ENCODE peak calls at places on chromosomes 5 and 9, in seven cellular contexts. J is cardiac fibroblast; I is CD8-positive, alpha-beta T cell; L is HFF-Myc; K is A549; X is psoas muscle; O is GM23338. W is an unnamed sample.

GRCh38 chr9:79946718-79947117 is 375.0 kb downstream of the TLE4 start:
- DNase-seq in J (peak; percentile 29), I (no peak), L (no peak), K (no peak), X (no peak), O (no peak), W (no peak)

GRCh38 chr5:173291722-173292658 is 36.2 kb downstream of the STC2 start:
- DNase-seq in J (no peak), I (no peak), L (no peak), K (no peak), X (no peak), O (peak; percentile 59), W (no peak)

GRCh38 chr9:20623021-20623747 is 885 bp upstream of the MLLT3 start:
- DNase-seq in J (no peak), I (peak; percentile 32), L (no peak), K (no peak), X (peak; percentile 33), O (peak; percentile 43), W (peak; percentile 11)

GRCh38 chr5:119274767-119275130 is 81.1 kb upstream of the TNFAIP8 start:
- DNase-seq in J (peak; percentile 85), I (no peak), L (no peak), K (no peak), X (no peak), O (no peak), W (no peak)

GRCh38 chr5:1552469-1553255 is 28.9 kb upstream of the LPCAT1 start:
- DNase-seq in J (peak; percentile 38), I (no peak), L (no peak), K (no peak), X (no peak), O (peak; percentile 44), W (no peak)

GRCh38 chr9:135515083-135515511 is 6.1 kb upstream of the LCN1 start:
- DNase-seq in J (no peak), I (no peak), L (no peak), K (no peak), X (no peak), O (no peak), W (no peak)

GRCh38 chr9:84381508-84381907 is 41.0 kb upstream of the SLC28A3 start:
- DNase-seq in J (no peak), I (no peak), L (no peak), K (no peak), X (no peak), O (no peak), W (no peak)

GRCh38 chr5:107894361-107894760 is 223.6 kb upstream of the EFNA5 start:
- DNase-seq in J (peak; percentile 58), I (no peak), L (no peak), K (no peak), X (no peak), O (no peak), W (no peak)

GRCh38 chr5:179385892-179386291 is 40.6 kb upstream of the ADAMTS2 start:
- DNase-seq in J (no peak), I (no peak), L (no peak), K (no peak), X (no peak), O (no peak), W (no peak)

GRCh38 chr9:132404228-132404881 is 2.3 kb downstream of the TTF1 start:
- DNase-seq in J (peak; percentile 67), I (no peak), L (no peak), K (no peak), X (no peak), O (no peak), W (no peak)

GRCh38 chr5:90548069-90548593 is 10.5 kb upstream of the ADGRV1 start:
- DNase-seq in J (no peak), I (no peak), L (no peak), K (peak; percentile 80), X (no peak), O (peak; percentile 32), W (no peak)

GRCh38 chr5:34695275-34696032 is 39.3 kb downstream of the RAI14 start:
- DNase-seq in J (peak; percentile 30), I (no peak), L (no peak), K (no peak), X (no peak), O (no peak), W (no peak)

GRCh38 chr9:2261421-2262103 is 246.4 kb downstream of the SMARCA2 start:
- DNase-seq in J (no peak), I (no peak), L (no peak), K (no peak), X (no peak), O (no peak), W (no peak)

GRCh38 chr5:41312066-41312465 is 98.7 kb upstream of the C6 start:
- DNase-seq in J (no peak), I (no peak), L (no peak), K (no peak), X (no peak), O (no peak), W (no peak)

GRCh38 chr5:1730487-1730847 is 69.2 kb downstream of the MRPL36 start:
- DNase-seq in J (no peak), I (no peak), L (no peak), K (no peak), X (no peak), O (no peak), W (peak; percentile 7)

GRCh38 chr9:19510907-19511306 is 102.1 kb downstream of the ACER2 start:
- DNase-seq in J (no peak), I (no peak), L (no peak), K (no peak), X (no peak), O (no peak), W (no peak)

DNA sequence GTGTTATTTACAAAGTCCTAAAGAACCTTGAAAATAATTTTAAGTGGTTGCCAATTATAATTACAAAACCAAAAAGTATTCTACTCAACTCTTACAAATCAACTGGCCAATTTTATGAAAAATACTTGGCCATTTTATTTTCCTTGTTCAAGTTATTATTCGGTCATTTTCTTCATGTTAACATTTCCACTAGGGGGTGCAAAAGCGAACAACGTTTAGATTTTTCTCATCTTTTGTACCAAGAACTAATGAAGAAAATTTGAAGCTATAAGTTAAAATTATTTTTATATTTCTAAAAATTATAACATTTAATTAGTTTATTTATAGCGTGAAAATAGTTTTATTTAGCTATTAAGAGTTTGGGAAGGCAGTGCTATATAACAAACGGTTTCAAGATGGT is 1453.3 kb downstream of the MAT2B start:
- DNase-seq in J (no peak), I (no peak), L (no peak), K (peak; percentile 3), X (no peak), O (no peak), W (no peak)
- TF ChIP-seq CTCF in J (no peak), I (no peak), L (no peak), K (no peak), X (no peak), O (peak; percentile 29), W (peak; percentile 18)

GRCh38 chr5:151127926-151128325 is 29.7 kb downstream of the ANXA6 start:
- DNase-seq in J (no peak), I (no peak), L (no peak), K (no peak), X (no peak), O (no peak), W (no peak)

GRCh38 chr5:151123897-151124751 is 33.5 kb downstream of the ANXA6 start:
- DNase-seq in J (peak; percentile 58), I (no peak), L (no peak), K (peak; percentile 13), X (peak; percentile 72), O (no peak), W (no peak)

GRCh38 chr5:151128817-151129216 is 28.8 kb downstream of the ANXA6 start:
- DNase-seq in J (no peak), I (no peak), L (no peak), K (no peak), X (no peak), O (no peak), W (no peak)

GRCh38 chr5:151125421-151125820 is 32.2 kb downstream of the ANXA6 start:
- DNase-seq in J (no peak), I (no peak), L (no peak), K (no peak), X (no peak), O (no peak), W (no peak)

GRCh38 chr5:151126199-151126645 is 31.4 kb downstream of the ANXA6 start:
- DNase-seq in J (peak; percentile 72), I (peak; percentile 34), L (peak; percentile 36), K (peak; percentile 72), X (peak; percentile 83), O (peak; percentile 80), W (peak; percentile 63)
- TF ChIP-seq CTCF in J (peak; percentile 79), I (peak; percentile 78), L (peak; percentile 80), K (peak; percentile 85), X (peak; percentile 90), O (peak; percentile 82), W (peak; percentile 82)

GRCh38 chr9:130263601-130264413 is 1.8 kb upstream of the HMCN2 start:
- DNase-seq in J (peak; percentile 22), I (no peak), L (no peak), K (no peak), X (no peak), O (no peak), W (no peak)
- TF ChIP-seq CTCF in J (no peak), I (no peak), L (peak; percentile 8), K (no peak), X (no peak), O (no peak), W (no peak)

GRCh38 chr5:134524219-134524825 is 1.1 kb upstream of the JADE2 start:
- DNase-seq in J (peak; percentile 75), I (peak; percentile 50), L (no peak), K (peak; percentile 88), X (peak; percentile 87), O (peak; percentile 97), W (peak; percentile 31)
- TF ChIP-seq CTCF in J (no peak), I (no peak), L (no peak), K (no peak), X (no peak), O (no peak), W (no peak)

DNA sequence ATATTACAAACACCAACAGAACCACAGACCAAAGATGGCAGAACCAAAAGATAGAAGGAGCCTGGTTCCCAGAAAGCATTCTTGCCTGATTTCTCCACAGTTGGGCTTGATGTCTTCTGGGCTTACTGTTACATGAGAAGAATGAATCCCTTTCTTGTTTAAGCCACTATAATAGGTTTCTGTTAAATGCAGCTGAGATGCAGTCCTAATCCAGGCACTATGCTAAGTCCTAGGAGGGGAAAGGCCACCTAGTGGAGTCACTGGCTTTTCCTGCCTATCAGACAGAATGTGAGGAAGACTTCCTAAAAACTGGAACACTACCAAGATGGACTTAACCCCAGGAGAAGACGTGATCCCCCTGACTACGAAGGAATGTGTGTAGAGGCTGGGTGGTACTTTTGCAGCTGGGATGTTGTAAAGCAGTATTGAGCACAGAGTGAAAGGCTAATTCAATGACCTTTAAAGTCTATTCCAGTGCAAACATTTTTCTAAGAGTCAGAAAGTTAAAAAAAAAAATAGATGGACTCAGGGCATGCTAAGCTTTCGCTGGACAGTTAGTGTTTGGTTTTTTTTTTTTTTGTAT is 34.3 kb upstream of the FSD1L start:
- DNase-seq in J (peak; percentile 45), I (no peak), L (no peak), K (peak; percentile 58), X (no peak), O (peak; percentile 44), W (no peak)
- TF ChIP-seq CTCF in J (peak; percentile 34), I (no peak), L (peak; percentile 40), K (peak; percentile 41), X (no peak), O (peak; percentile 48), W (peak; percentile 45)